ENCODE peak calls at places on chromosomes 2 and 18, in six cellular contexts. O is A549, V is neural crest cell, Y is natural killer cell, G is choroid plexus epithelial cell, C is AG10803. I is an unnamed sample.

GRCh38 chr2:20157606-20157970 is 67.3 kb downstream of the SDC1 start:
- DNase-seq in O (no peak), V (no peak), Y (no peak), G (peak), C (peak), I (no peak)

GRCh38 chr2:219159771-219160185 is 837 bp downstream of the NHEJ1 start:
- DNase-seq in O (no peak), V (no peak), Y (no peak), G (no peak), C (no peak), I (no peak)

GRCh38 chr2:27020337-27020948 is 12.3 kb upstream of the TMEM214 start:
- DNase-seq in O (no peak), V (no peak), Y (no peak), G (peak), C (no peak), I (no peak)

GRCh38 chr2:28055325-28055970 is 164.9 kb downstream of the BABAM2 start:
- DNase-seq in O (no peak), V (no peak), Y (no peak), G (no peak), C (no peak), I (no peak)

GRCh38 chr18:74493689-74494088 is 2.5 kb upstream of the CNDP2 start:
- DNase-seq in O (peak), V (no peak), Y (peak), G (peak), C (peak), I (no peak)

GRCh38 chr18:67305466-67305865 is 211.1 kb downstream of the DSEL start:
- DNase-seq in O (no peak), V (no peak), Y (no peak), G (no peak), C (no peak), I (no peak)

GRCh38 chr2:6442252-6442651 is 423.5 kb downstream of the CMPK2 start:
- DNase-seq in O (no peak), V (no peak), Y (no peak), G (peak), C (no peak), I (no peak)

GRCh38 chr2:98908909-98909308 is 27.1 kb downstream of the CRACDL start:
- DNase-seq in O (no peak), V (no peak), Y (no peak), G (peak), C (peak), I (no peak)

GRCh38 chr18:23626451-23627279 is 36.0 kb downstream of the ANKRD29 start:
- DNase-seq in O (peak), V (no peak), Y (no peak), G (peak), C (no peak), I (no peak)

GRCh38 chr18:79439201-79440023 is 43.7 kb downstream of the NFATC1 start:
- DNase-seq in O (no peak), V (no peak), Y (no peak), G (no peak), C (peak), I (no peak)

GRCh38 chr2:27148801-27149439 is at the start of gene TCF23:
- DNase-seq in O (no peak), V (no peak), Y (no peak), G (no peak), C (no peak), I (no peak)

GRCh38 chr18:1663879-1664705 is 759.4 kb downstream of the ADCYAP1 start:
- DNase-seq in O (peak), V (peak), Y (no peak), G (peak), C (peak), I (no peak)

GRCh38 chr2:10522726-10523405 is 74.7 kb upstream of the ODC1 start:
- DNase-seq in O (no peak), V (no peak), Y (no peak), G (no peak), C (no peak), I (no peak)

GRCh38 chr2:12032421-12032820 is 286.0 kb downstream of the LPIN1 start:
- DNase-seq in O (no peak), V (no peak), Y (no peak), G (peak), C (no peak), I (no peak)

GRCh38 chr18:59446012-59446411 is 86.9 kb upstream of the LMAN1 start:
- DNase-seq in O (no peak), V (no peak), Y (no peak), G (peak), C (peak), I (no peak)

GRCh38 chr18:40019797-40020392 is 1935.1 kb upstream of the PIK3C3 start:
- DNase-seq in O (no peak), V (no peak), Y (no peak), G (peak), C (no peak), I (no peak)

GRCh38 chr2:129396980-129397599 is 582.4 kb upstream of the RAB6C start:
- DNase-seq in O (peak), V (no peak), Y (no peak), G (peak), C (peak), I (no peak)

GRCh38 chr2:239186516-239186915 is 214.3 kb downstream of the HDAC4 start:
- DNase-seq in O (no peak), V (no peak), Y (no peak), G (no peak), C (no peak), I (no peak)

GRCh38 chr2:216636570-216637450 is 3.6 kb downstream of the IGFBP2 start:
- DNase-seq in O (peak), V (peak), Y (no peak), G (peak), C (no peak), I (no peak)

GRCh38 chr18:73848656-73849055 is 299.0 kb downstream of the FBXO15 start:
- DNase-seq in O (no peak), V (no peak), Y (no peak), G (peak), C (peak), I (no peak)

GRCh38 chr2:7018261-7018701 is 101.1 kb downstream of the RNF144A start:
- DNase-seq in O (no peak), V (no peak), Y (no peak), G (no peak), C (no peak), I (no peak)

GRCh38 chr2:204453730-204454167 is 91.5 kb upstream of the PARD3B start:
- DNase-seq in O (peak), V (peak), Y (no peak), G (peak), C (peak), I (no peak)

GRCh38 chr2:223614534-223614933 is 12.4 kb upstream of the SCG2 start:
- DNase-seq in O (no peak), V (no peak), Y (no peak), G (no peak), C (no peak), I (no peak)

GRCh38 chr2:236573066-236573929 is 3.7 kb downstream of the ACKR3 start:
- DNase-seq in O (no peak), V (no peak), Y (no peak), G (no peak), C (no peak), I (no peak)

GRCh38 chr2:58428553-58429284 is 187.6 kb upstream of the FANCL start:
- DNase-seq in O (peak), V (peak), Y (no peak), G (no peak), C (no peak), I (no peak)

GRCh38 chr18:48027401-48027931 is 97.0 kb upstream of the SMAD2 start:
- DNase-seq in O (no peak), V (no peak), Y (no peak), G (peak), C (peak), I (no peak)

GRCh38 chr18:65091737-65092329 is 659.0 kb upstream of the CDH7 start:
- DNase-seq in O (peak), V (no peak), Y (no peak), G (peak), C (no peak), I (no peak)

GRCh38 chr2:229974271-229974670 is 52.0 kb downstream of the FBXO36 start:
- DNase-seq in O (peak), V (no peak), Y (no peak), G (peak), C (peak), I (no peak)

DNA sequence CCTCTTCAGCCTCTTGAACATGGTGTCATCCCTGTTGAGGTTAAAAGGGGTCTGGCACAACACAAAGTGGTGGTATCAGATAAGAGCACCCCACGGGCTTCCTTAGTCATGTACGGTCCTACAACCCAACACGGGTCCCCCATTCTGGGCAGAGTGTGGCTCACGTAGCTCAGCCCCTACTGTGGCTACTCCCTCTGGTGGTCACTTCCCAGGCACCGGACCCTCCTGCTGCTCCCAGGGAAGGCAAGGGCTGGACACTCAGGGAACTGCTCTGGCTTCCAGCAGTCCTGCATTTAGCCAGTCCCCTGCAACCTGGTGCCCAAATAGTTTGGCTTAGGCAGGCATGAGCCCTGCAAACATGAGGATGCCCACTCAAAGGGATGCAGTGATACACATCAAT is 58.6 kb downstream of the GALNT14 start:
- DNase-seq in O (no peak), V (peak), Y (no peak), G (no peak), C (no peak), I (no peak)
- TF ChIP-seq CTCF in O (no peak), V (peak), Y (no peak), G (peak), C (no peak), I (no peak)

GRCh38 chr18:3121256-3121655 is 98.5 kb downstream of the MYOM1 start:
- DNase-seq in O (no peak), V (no peak), Y (no peak), G (peak), C (no peak), I (no peak)
- TF ChIP-seq CTCF in O (no peak), V (no peak), Y (no peak), G (peak), C (peak), I (no peak)

GRCh38 chr2:173720310-173720709 is 244.9 kb downstream of the SP3 start:
- DNase-seq in O (no peak), V (no peak), Y (no peak), G (peak), C (peak), I (no peak)
- TF ChIP-seq CTCF in O (no peak), V (peak), Y (no peak), G (peak), C (peak), I (no peak)

DNA sequence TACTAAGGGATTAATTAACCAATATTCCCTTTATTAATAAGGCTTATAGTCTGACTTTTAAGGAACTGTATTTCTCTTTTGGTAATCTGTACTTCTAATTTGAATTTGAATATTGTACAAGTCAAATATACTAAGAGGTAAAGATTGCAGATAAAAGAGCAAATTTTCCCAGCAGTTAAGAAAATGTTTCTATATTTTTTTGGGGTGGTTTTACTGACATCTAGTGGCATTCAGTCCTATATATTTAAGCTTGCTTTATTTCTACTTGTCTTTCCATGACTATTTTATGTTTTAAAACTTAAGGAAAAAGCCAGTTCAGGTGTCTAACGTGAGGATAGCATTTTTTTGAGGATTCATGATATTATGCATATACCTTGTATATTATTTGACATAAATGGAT is 41.6 kb downstream of the TDRD15 start:
- DNase-seq in O (no peak), V (no peak), Y (no peak), G (peak), C (no peak), I (no peak)
- TF ChIP-seq CTCF in O (peak), V (peak), Y (no peak), G (peak), C (no peak), I (no peak)

GRCh38 chr2:34401186-34401585 is 802.1 kb upstream of the FAM98A start:
- DNase-seq in O (no peak), V (no peak), Y (no peak), G (no peak), C (no peak), I (no peak)
- TF ChIP-seq CTCF in O (no peak), V (no peak), Y (no peak), G (no peak), C (no peak), I (no peak)

GRCh38 chr18:76844742-76845477 is 22.6 kb downstream of the ZNF236 start:
- DNase-seq in O (peak), V (no peak), Y (no peak), G (no peak), C (no peak), I (no peak)

GRCh38 chr18:76846217-76846616 is 23.9 kb downstream of the ZNF236 start:
- DNase-seq in O (no peak), V (no peak), Y (no peak), G (no peak), C (no peak), I (no peak)

GRCh38 chr18:76850112-76850511 is 27.8 kb downstream of the ZNF236 start:
- DNase-seq in O (no peak), V (no peak), Y (no peak), G (no peak), C (no peak), I (no peak)

GRCh38 chr18:76844144-76844543 is 21.8 kb downstream of the ZNF236 start:
- DNase-seq in O (no peak), V (no peak), Y (no peak), G (no peak), C (no peak), I (no peak)

GRCh38 chr18:76847926-76848325 is 25.6 kb downstream of the ZNF236 start:
- DNase-seq in O (peak), V (no peak), Y (no peak), G (no peak), C (no peak), I (no peak)
- TF ChIP-seq CTCF in O (no peak), V (peak), Y (no peak), G (peak), C (peak), I (no peak)

GRCh38 chr2:30149513-30149912 is 2.7 kb downstream of the YPEL5 start:
- DNase-seq in O (no peak), V (no peak), Y (no peak), G (peak), C (no peak), I (no peak)
- TF ChIP-seq CTCF in O (no peak), V (no peak), Y (no peak), G (no peak), C (no peak), I (no peak)

GRCh38 chr2:64251497-64252277 is 107.5 kb upstream of the PELI1 start:
- DNase-seq in O (no peak), V (no peak), Y (no peak), G (no peak), C (no peak), I (no peak)
- TF ChIP-seq CTCF in O (no peak), V (no peak), Y (no peak), G (no peak), C (no peak), I (no peak)